ENCODE peak calls at places on chromosome 12, in six cellular contexts. One of them, this sample, is unnamed.
A peak's percentile ranks its signal among the peaks of the same experiment; 100 is the strongest.

GRCh38 chr12:56878010-56878339 is 56.2 kb downstream of the SDR9C7 start:
- DNase-seq in K562: peak; percentile 70
- DNase-seq in A549: no peak
- DNase-seq in GM12878: no peak
- DNase-seq in HepG2: peak; percentile 86
- DNase-seq in endothelial cell of umbilical vein: no peak
- DNase-seq in this sample: peak; percentile 44

GRCh38 chr12:43675048-43675904 is 83.3 kb downstream of the PUS7L start:
- DNase-seq in K562: no peak
- DNase-seq in A549: no peak
- DNase-seq in GM12878: no peak
- DNase-seq in HepG2: no peak
- DNase-seq in endothelial cell of umbilical vein: no peak
- DNase-seq in this sample: no peak

GRCh38 chr12:31728289-31728916 is 418 bp downstream of the AMN1 start:
- DNase-seq in K562: peak; percentile 69
- DNase-seq in A549: peak; percentile 77
- DNase-seq in GM12878: no peak
- DNase-seq in HepG2: no peak
- DNase-seq in endothelial cell of umbilical vein: no peak
- DNase-seq in this sample: no peak

GRCh38 chr12:124509676-124510300 is 57.6 kb downstream of the NCOR2 start:
- DNase-seq in K562: peak; percentile 80
- DNase-seq in A549: no peak
- DNase-seq in GM12878: no peak
- DNase-seq in HepG2: peak; percentile 86
- DNase-seq in endothelial cell of umbilical vein: no peak
- DNase-seq in this sample: peak; percentile 57

GRCh38 chr12:45674583-45674982 is 54.9 kb upstream of the ARID2 start:
- DNase-seq in K562: no peak
- DNase-seq in A549: no peak
- DNase-seq in GM12878: no peak
- DNase-seq in HepG2: no peak
- DNase-seq in endothelial cell of umbilical vein: peak; percentile 74
- DNase-seq in this sample: no peak

GRCh38 chr12:47547077-47547476 is 158.8 kb downstream of the RPAP3 start:
- DNase-seq in K562: peak; percentile 13
- DNase-seq in A549: no peak
- DNase-seq in GM12878: no peak
- DNase-seq in HepG2: no peak
- DNase-seq in endothelial cell of umbilical vein: peak; percentile 69
- DNase-seq in this sample: no peak

GRCh38 chr12:117986705-117987469 is 18.1 kb upstream of the KSR2 start:
- DNase-seq in K562: no peak
- DNase-seq in A549: peak; percentile 57
- DNase-seq in GM12878: no peak
- DNase-seq in HepG2: no peak
- DNase-seq in endothelial cell of umbilical vein: no peak
- DNase-seq in this sample: no peak

GRCh38 chr12:67533159-67533558 is 115.4 kb upstream of the DYRK2 start:
- DNase-seq in K562: no peak
- DNase-seq in A549: no peak
- DNase-seq in GM12878: no peak
- DNase-seq in HepG2: no peak
- DNase-seq in endothelial cell of umbilical vein: no peak
- DNase-seq in this sample: no peak

GRCh38 chr12:13503094-13503835 is 306.7 kb downstream of the EMP1 start:
- DNase-seq in K562: no peak
- DNase-seq in A549: no peak
- DNase-seq in GM12878: no peak
- DNase-seq in HepG2: no peak
- DNase-seq in endothelial cell of umbilical vein: no peak
- DNase-seq in this sample: no peak

GRCh38 chr12:104057771-104058197 is 6.5 kb upstream of the HCFC2 start:
- DNase-seq in K562: peak; percentile 33
- DNase-seq in A549: no peak
- DNase-seq in GM12878: no peak
- DNase-seq in HepG2: no peak
- DNase-seq in endothelial cell of umbilical vein: peak; percentile 53
- DNase-seq in this sample: peak; percentile 45

GRCh38 chr12:72264548-72265175 is 7.5 kb upstream of the TRHDE start:
- DNase-seq in K562: peak; percentile 16
- DNase-seq in A549: no peak
- DNase-seq in GM12878: no peak
- DNase-seq in HepG2: peak; percentile 19
- DNase-seq in endothelial cell of umbilical vein: peak; percentile 3
- DNase-seq in this sample: peak; percentile 19

GRCh38 chr12:94186461-94187237 is 38.3 kb downstream of the PLXNC1 start:
- DNase-seq in K562: no peak
- DNase-seq in A549: no peak
- DNase-seq in GM12878: no peak
- DNase-seq in HepG2: no peak
- DNase-seq in endothelial cell of umbilical vein: no peak
- DNase-seq in this sample: no peak

GRCh38 chr12:8014836-8015235 is 17.7 kb upstream of the FOXJ2 start:
- DNase-seq in K562: no peak
- DNase-seq in A549: no peak
- DNase-seq in GM12878: no peak
- DNase-seq in HepG2: no peak
- DNase-seq in endothelial cell of umbilical vein: no peak
- DNase-seq in this sample: no peak

GRCh38 chr12:109927622-109928021 is 27.5 kb downstream of the TCHP start:
- DNase-seq in K562: peak; percentile 63
- DNase-seq in A549: peak; percentile 78
- DNase-seq in GM12878: no peak
- DNase-seq in HepG2: peak; percentile 44
- DNase-seq in endothelial cell of umbilical vein: peak; percentile 47
- DNase-seq in this sample: peak; percentile 50

GRCh38 chr12:113299619-113300237 is 35.2 kb downstream of the SLC8B1 start:
- DNase-seq in K562: peak; percentile 79
- DNase-seq in A549: peak; percentile 93
- DNase-seq in GM12878: no peak
- DNase-seq in HepG2: peak; percentile 54
- DNase-seq in endothelial cell of umbilical vein: peak; percentile 58
- DNase-seq in this sample: peak; percentile 69

GRCh38 chr12:114439306-114439705 is 33.4 kb upstream of the TBX5 start:
- DNase-seq in K562: no peak
- DNase-seq in A549: no peak
- DNase-seq in GM12878: no peak
- DNase-seq in HepG2: no peak
- DNase-seq in endothelial cell of umbilical vein: no peak
- DNase-seq in this sample: no peak

GRCh38 chr12:32454075-32454474 is 54.7 kb downstream of the FGD4 start:
- DNase-seq in K562: no peak
- DNase-seq in A549: peak; percentile 47
- DNase-seq in GM12878: no peak
- DNase-seq in HepG2: no peak
- DNase-seq in endothelial cell of umbilical vein: peak; percentile 68
- DNase-seq in this sample: no peak

GRCh38 chr12:459430-460258 is at the start of gene B4GALNT3:
- DNase-seq in K562: peak; percentile 65
- DNase-seq in A549: peak; percentile 56
- DNase-seq in GM12878: no peak
- DNase-seq in HepG2: no peak
- DNase-seq in endothelial cell of umbilical vein: no peak
- DNase-seq in this sample: peak; percentile 47

GRCh38 chr12:70052931-70053497 is 190.2 kb upstream of the CNOT2 start:
- DNase-seq in K562: peak; percentile 66
- DNase-seq in A549: peak; percentile 28
- DNase-seq in GM12878: no peak
- DNase-seq in HepG2: peak; percentile 84
- DNase-seq in endothelial cell of umbilical vein: peak; percentile 63
- DNase-seq in this sample: peak; percentile 93

GRCh38 chr12:67826946-67827719 is 162.1 kb upstream of the IFNG-AS1 start:
- DNase-seq in K562: no peak
- DNase-seq in A549: no peak
- DNase-seq in GM12878: no peak
- DNase-seq in HepG2: no peak
- DNase-seq in endothelial cell of umbilical vein: no peak
- DNase-seq in this sample: no peak

GRCh38 chr12:1576410-1577240 is 17.8 kb downstream of the FBXL14 start:
- DNase-seq in K562: peak; percentile 56
- DNase-seq in A549: no peak
- DNase-seq in GM12878: no peak
- DNase-seq in HepG2: no peak
- DNase-seq in endothelial cell of umbilical vein: no peak
- DNase-seq in this sample: no peak

GRCh38 chr12:106840217-106840616 is 65.7 kb downstream of the RIC8B start:
- DNase-seq in K562: peak; percentile 80
- DNase-seq in A549: peak; percentile 25
- DNase-seq in GM12878: no peak
- DNase-seq in HepG2: peak; percentile 65
- DNase-seq in endothelial cell of umbilical vein: peak; percentile 85
- DNase-seq in this sample: peak; percentile 9
- TF ChIP-seq MYC in K562: no peak
- TF ChIP-seq MYC in A549: no peak
- TF ChIP-seq MYC in GM12878: no peak
- TF ChIP-seq MYC in HepG2: no peak
- TF ChIP-seq MYC in endothelial cell of umbilical vein: no peak
- TF ChIP-seq MYC in this sample: no peak

GRCh38 chr12:122306407-122306806 is 40.1 kb upstream of the VPS33A start:
- DNase-seq in K562: peak; percentile 44
- DNase-seq in A549: no peak
- DNase-seq in GM12878: no peak
- DNase-seq in HepG2: peak; percentile 21
- DNase-seq in endothelial cell of umbilical vein: no peak
- DNase-seq in this sample: peak; percentile 36
- TF ChIP-seq CTCF in K562: peak; percentile 71
- TF ChIP-seq CTCF in A549: no peak
- TF ChIP-seq CTCF in GM12878: peak; percentile 37
- TF ChIP-seq CTCF in HepG2: peak; percentile 70
- TF ChIP-seq CTCF in endothelial cell of umbilical vein: no peak
- TF ChIP-seq CTCF in this sample: peak; percentile 9

DNA sequence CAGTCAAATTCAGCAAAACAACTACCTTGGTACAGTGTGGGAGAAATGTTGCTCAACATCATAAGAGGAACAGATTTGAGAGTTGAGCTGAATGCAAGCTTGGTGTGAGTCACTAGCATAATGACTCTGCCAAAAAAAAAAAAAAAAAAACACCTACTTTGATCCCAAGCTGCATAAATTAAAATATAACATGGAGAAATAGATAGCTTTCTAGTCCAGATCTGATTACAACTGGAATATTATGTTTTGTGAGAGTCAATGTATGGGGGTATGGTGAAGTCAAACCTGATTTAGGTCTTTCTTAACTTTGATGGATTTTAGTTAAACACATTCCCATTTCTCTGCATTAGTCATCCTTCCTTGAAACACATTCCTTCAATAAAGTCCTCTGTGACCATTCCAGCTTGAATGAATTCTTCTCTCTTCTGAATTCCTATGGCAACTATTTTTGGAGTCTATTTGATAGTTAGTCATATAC is 188.1 kb downstream of the SLC5A8 start:
- DNase-seq in K562: no peak
- DNase-seq in A549: peak; percentile 14
- DNase-seq in GM12878: no peak
- DNase-seq in HepG2: peak; percentile 5
- DNase-seq in endothelial cell of umbilical vein: peak; percentile 76
- DNase-seq in this sample: peak; percentile 26
- TF ChIP-seq MYC in K562: no peak
- TF ChIP-seq MYC in A549: no peak
- TF ChIP-seq MYC in GM12878: no peak
- TF ChIP-seq MYC in HepG2: no peak
- TF ChIP-seq MYC in endothelial cell of umbilical vein: no peak
- TF ChIP-seq MYC in this sample: no peak

GRCh38 chr12:130661059-130661458 is 55.0 kb downstream of the RIMBP2 start:
- DNase-seq in K562: no peak
- DNase-seq in A549: no peak
- DNase-seq in GM12878: no peak
- DNase-seq in HepG2: no peak
- DNase-seq in endothelial cell of umbilical vein: no peak
- DNase-seq in this sample: no peak

GRCh38 chr12:130663510-130663909 is 52.6 kb downstream of the RIMBP2 start:
- DNase-seq in K562: no peak
- DNase-seq in A549: no peak
- DNase-seq in GM12878: peak; percentile 41
- DNase-seq in HepG2: no peak
- DNase-seq in endothelial cell of umbilical vein: no peak
- DNase-seq in this sample: peak; percentile 49

GRCh38 chr12:130664772-130665171 is 51.3 kb downstream of the RIMBP2 start:
- DNase-seq in K562: no peak
- DNase-seq in A549: no peak
- DNase-seq in GM12878: no peak
- DNase-seq in HepG2: no peak
- DNase-seq in endothelial cell of umbilical vein: no peak
- DNase-seq in this sample: no peak

GRCh38 chr12:130664252-130664651 is 51.8 kb downstream of the RIMBP2 start:
- DNase-seq in K562: no peak
- DNase-seq in A549: no peak
- DNase-seq in GM12878: no peak
- DNase-seq in HepG2: no peak
- DNase-seq in endothelial cell of umbilical vein: no peak
- DNase-seq in this sample: no peak

GRCh38 chr12:130661501-130662255 is 54.4 kb downstream of the RIMBP2 start:
- DNase-seq in K562: peak; percentile 22
- DNase-seq in A549: no peak
- DNase-seq in GM12878: no peak
- DNase-seq in HepG2: peak; percentile 7
- DNase-seq in endothelial cell of umbilical vein: no peak
- DNase-seq in this sample: peak; percentile 24
- TF ChIP-seq CTCF in K562: no peak
- TF ChIP-seq CTCF in A549: no peak
- TF ChIP-seq CTCF in GM12878: peak; percentile 4
- TF ChIP-seq CTCF in HepG2: peak; percentile 52
- TF ChIP-seq CTCF in endothelial cell of umbilical vein: no peak
- TF ChIP-seq CTCF in this sample: no peak